ENCODE peak calls at places on chromosomes 12 and 14, in five cellular contexts. G is AG04450, Q is activated T-cell treated with anti-CD3 and anti-CD28 coated beads for 1 hour, P is foreskin fibroblast, B is sciatic nerve. R is an unnamed sample.

GRCh38 chr14:55747186-55747585 is 167.2 kb downstream of the KTN1 start:
- DNase-seq in Q (no peak), B (no peak), P (no peak), G (no peak), R (no peak)

GRCh38 chr12:30989754-30990153 is 63.2 kb downstream of the TSPAN11 start:
- DNase-seq in B (no peak), G (no peak), P (peak; percentile 41), Q (no peak), R (no peak)

GRCh38 chr12:91185437-91185836 is 2.8 kb upstream of the DCN start:
- DNase-seq in B (no peak), P (no peak), Q (no peak), G (no peak), R (no peak)

GRCh38 chr14:51020024-51020710 is 74.7 kb downstream of the TRIM9 start:
- DNase-seq in P (peak; percentile 39), Q (no peak), B (no peak), G (no peak), R (no peak)

GRCh38 chr12:132109741-132110140 is 34.4 kb downstream of the DDX51 start:
- DNase-seq in P (peak; percentile 21), B (no peak), G (no peak), Q (no peak), R (no peak)

GRCh38 chr14:105386581-105387529 is 11.5 kb upstream of the TEX22 start:
- DNase-seq in Q (no peak), P (no peak), B (no peak), G (no peak), R (no peak)

GRCh38 chr14:37397941-37398215 is 197.2 kb downstream of the FOXA1 start:
- DNase-seq in P (no peak), G (no peak), Q (no peak), B (no peak), R (no peak)

GRCh38 chr12:54385251-54385914 is 850 bp upstream of the ZNF385A start:
- DNase-seq in P (no peak), Q (no peak), G (no peak), B (no peak), R (no peak)

GRCh38 chr14:100107236-100107635 is 42.0 kb downstream of the EVL start:
- DNase-seq in P (no peak), Q (no peak), B (peak; percentile 48), G (no peak), R (no peak)

GRCh38 chr12:69894800-69895199 is 69.8 kb downstream of the MYRFL start:
- DNase-seq in Q (no peak), G (no peak), B (no peak), P (no peak), R (no peak)

GRCh38 chr14:95098984-95099599 is 58.2 kb downstream of the DICER1 start:
- DNase-seq in P (peak; percentile 82), B (peak; percentile 79), G (peak; percentile 7), Q (peak; percentile 6), R (peak; percentile 41)

GRCh38 chr12:68236421-68237059 is 10.9 kb upstream of the IL26 start:
- DNase-seq in G (no peak), B (no peak), Q (peak; percentile 12), P (no peak), R (no peak)

R was measured in AG08396.